ENCODE peak calls at places on chromosomes 1 and 21, in six cellular contexts. B is thoracic aorta; T is GDM1; G is NCI-H345; A is activated T-helper 2 cell treated with anti-CD3 and anti-CD28 coated beads, Interferon-gamma antibody, Interleukin-2, Interleukin-4, amounts not matched to agents 10 μg/mL and 5 μg/mL and 100 μg/mL, durations not matched to agents 14 hours and 24 hours and 36 hours; U is kidney epithelial cell. W is an unnamed sample.

GRCh38 chr1:192553741-192554140 is 21.8 kb upstream of the RGS1 start:
- DNase-seq in B (no peak), T (no peak), G (no peak), A (no peak), U (no peak), W (no peak)

GRCh38 chr1:26181586-26182371 is 4.5 kb downstream of the CNKSR1 start:
- DNase-seq in B (no peak), T (no peak), G (no peak), A (no peak), U (peak), W (no peak)

GRCh38 chr21:32329776-32330175 is 31.1 kb downstream of the MRAP start:
- DNase-seq in B (no peak), T (no peak), G (no peak), A (no peak), U (no peak), W (no peak)

GRCh38 chr1:192610114-192610958 is 25.6 kb upstream of the RGS13 start:
- DNase-seq in B (no peak), T (no peak), G (no peak), A (no peak), U (no peak), W (no peak)

GRCh38 chr1:38817958-38818705 is 41.4 kb downstream of the RRAGC start:
- DNase-seq in B (no peak), T (peak), G (peak), A (no peak), U (no peak), W (peak)

GRCh38 chr1:12760256-12760795 is 13.2 kb upstream of the PRAMEF12 start:
- DNase-seq in B (no peak), T (no peak), G (no peak), A (no peak), U (no peak), W (no peak)

GRCh38 chr1:50570064-50570463 is 146.8 kb upstream of the DMRTA2 start:
- DNase-seq in B (no peak), T (no peak), G (peak), A (no peak), U (no peak), W (no peak)

GRCh38 chr1:77605246-77606026 is 77.0 kb downstream of the ZZZ3 start:
- DNase-seq in B (no peak), T (no peak), G (no peak), A (no peak), U (peak), W (no peak)

GRCh38 chr1:232291681-232292080 is 338.3 kb downstream of the SIPA1L2 start:
- DNase-seq in B (no peak), T (no peak), G (no peak), A (no peak), U (no peak), W (no peak)

GRCh38 chr1:164361927-164362326 is 197.1 kb upstream of the PBX1 start:
- DNase-seq in B (no peak), T (no peak), G (no peak), A (no peak), U (no peak), W (no peak)

GRCh38 chr21:46151261-46151988 is 4.0 kb downstream of the FTCD start:
- DNase-seq in B (no peak), T (no peak), G (no peak), A (no peak), U (no peak), W (no peak)

GRCh38 chr1:4267381-4268261 is 367.5 kb upstream of the C1orf174 start:
- DNase-seq in B (no peak), T (no peak), G (no peak), A (no peak), U (peak), W (no peak)

GRCh38 chr1:169468982-169469381 is 16.8 kb downstream of the SLC19A2 start:
- DNase-seq in B (no peak), T (no peak), G (no peak), A (no peak), U (no peak), W (no peak)

GRCh38 chr1:178819123-178819522 is 51.8 kb downstream of the ANGPTL1 start:
- DNase-seq in B (no peak), T (no peak), G (no peak), A (no peak), U (no peak), W (no peak)

GRCh38 chr1:150152772-150153461 is 3.2 kb downstream of the PLEKHO1 start:
- DNase-seq in B (no peak), T (no peak), G (no peak), A (no peak), U (no peak), W (no peak)

GRCh38 chr1:48205547-48205946 is 17.0 kb upstream of the SLC5A9 start:
- DNase-seq in B (no peak), T (no peak), G (no peak), A (no peak), U (no peak), W (no peak)

GRCh38 chr1:151311589-151312331 is 15.5 kb downstream of the PI4KB start:
- DNase-seq in B (peak), T (no peak), G (no peak), A (peak), U (peak), W (peak)

GRCh38 chr21:26142363-26142762 is 28.2 kb downstream of the APP start:
- DNase-seq in B (no peak), T (no peak), G (no peak), A (no peak), U (no peak), W (no peak)

GRCh38 chr1:159889202-159889601 is 10.8 kb downstream of the CFAP45 start:
- DNase-seq in B (no peak), T (no peak), G (no peak), A (no peak), U (no peak), W (no peak)

GRCh38 chr1:213389061-213389581 is 338.1 kb downstream of the RPS6KC1 start:
- DNase-seq in B (no peak), T (no peak), G (no peak), A (no peak), U (no peak), W (no peak)

GRCh38 chr1:75522389-75522788 is 88.5 kb downstream of the SLC44A5 start:
- DNase-seq in B (no peak), T (no peak), G (no peak), A (no peak), U (no peak), W (no peak)

GRCh38 chr1:31666290-31666963 is 21.8 kb upstream of the PEF1 start:
- DNase-seq in B (no peak), T (no peak), G (peak), A (no peak), U (peak), W (no peak)

GRCh38 chr1:33123266-33123665 is 42.3 kb downstream of the AZIN2 start:
- DNase-seq in B (no peak), T (no peak), G (no peak), A (peak), U (no peak), W (no peak)

GRCh38 chr1:12015001-12015491 is 4.3 kb upstream of the MIIP start:
- DNase-seq in B (no peak), T (no peak), G (no peak), A (no peak), U (no peak), W (no peak)

GRCh38 chr1:51840743-51841461 is 37.6 kb downstream of the NRDC start:
- DNase-seq in B (no peak), T (no peak), G (no peak), A (no peak), U (no peak), W (no peak)

GRCh38 chr1:91527781-91528180 is 27.1 kb downstream of the CDC7 start:
- DNase-seq in B (no peak), T (no peak), G (no peak), A (no peak), U (no peak), W (no peak)

GRCh38 chr1:175322109-175322508 is 129.5 kb upstream of the KIAA0040 start:
- DNase-seq in B (no peak), T (no peak), G (no peak), A (no peak), U (no peak), W (no peak)

GRCh38 chr1:204670152-204670927 is 15.2 kb downstream of the LRRN2 start:
- DNase-seq in B (no peak), T (no peak), G (no peak), A (no peak), U (no peak), W (no peak)

GRCh38 chr1:167441222-167441621 is 77.1 kb downstream of the CD247 start:
- DNase-seq in B (no peak), T (no peak), G (no peak), A (no peak), U (no peak), W (no peak)

GRCh38 chr1:27527223-27527856 is 37.4 kb upstream of the WASF2 start:
- DNase-seq in B (no peak), T (no peak), G (peak), A (peak), U (no peak), W (peak)